ENCODE peak calls at places on chromosome 2, in six cellular contexts. Z is activated CD4-positive, alpha-beta T cell treated with anti-CD3 and anti-CD28 coated beads, Interleukin-2, amount 50 U/mL, for 24 hours; V is iris pigment epithelial cell; T is posterior cingulate gyrus; H is T-helper 2 cell; U is NCI-H1105 treated with DMSO at 0.1 percent for 48 hours. G is an unnamed sample.

GRCh38 chr2:128235581-128235980 is 83.1 kb downstream of the HS6ST1 start:
- DNase-seq in Z (no peak), V (no peak), T (no peak), H (no peak), U (no peak), G (peak)

GRCh38 chr2:160169401-160169918 is 30.6 kb downstream of the ITGB6 start:
- DNase-seq in Z (no peak), V (no peak), T (no peak), H (no peak), U (no peak), G (no peak)

GRCh38 chr2:65494078-65494477 is 61.7 kb upstream of the SPRED2 start:
- DNase-seq in Z (no peak), V (no peak), T (no peak), H (no peak), U (no peak), G (no peak)

GRCh38 chr2:102239344-102239743 is 52.5 kb downstream of the IL1RL2 start:
- DNase-seq in Z (no peak), V (no peak), T (no peak), H (no peak), U (no peak), G (no peak)

GRCh38 chr2:29606105-29606871 is 315.1 kb downstream of the ALK start:
- DNase-seq in Z (no peak), V (peak), T (no peak), H (no peak), U (no peak), G (no peak)

GRCh38 chr2:230913406-230913805 is 11.6 kb downstream of the GPR55 start:
- DNase-seq in Z (no peak), V (peak), T (peak), H (no peak), U (no peak), G (no peak)

GRCh38 chr2:206971805-206972204 is 32.5 kb downstream of the CPO start:
- DNase-seq in Z (no peak), V (peak), T (no peak), H (no peak), U (no peak), G (no peak)

GRCh38 chr2:165877565-165878550 is 75.7 kb downstream of the TTC21B start:
- DNase-seq in Z (no peak), V (peak), T (no peak), H (no peak), U (no peak), G (no peak)

GRCh38 chr2:229539628-229540027 is 174.7 kb downstream of the DNER start:
- DNase-seq in Z (no peak), V (peak), T (no peak), H (no peak), U (no peak), G (no peak)

GRCh38 chr2:142914507-142915313 is 37.2 kb downstream of the KYNU start:
- DNase-seq in Z (no peak), V (no peak), T (no peak), H (no peak), U (no peak), G (no peak)

GRCh38 chr2:129812071-129812470 is 167.4 kb upstream of the RAB6C start:
- DNase-seq in Z (no peak), V (no peak), T (no peak), H (no peak), U (no peak), G (no peak)

GRCh38 chr2:143284087-143284675 is 155.0 kb downstream of the ARHGAP15 start:
- DNase-seq in Z (no peak), V (peak), T (no peak), H (peak), U (no peak), G (no peak)

GRCh38 chr2:24702800-24703199 is 90.4 kb downstream of the PTRHD1 start:
- DNase-seq in Z (no peak), V (peak), T (no peak), H (no peak), U (no peak), G (no peak)

GRCh38 chr2:224976629-224977525 is 65.4 kb downstream of the DOCK10 start:
- DNase-seq in Z (no peak), V (no peak), T (no peak), H (no peak), U (no peak), G (no peak)

GRCh38 chr2:5365871-5366461 is 326.2 kb upstream of the SOX11 start:
- DNase-seq in Z (no peak), V (peak), T (no peak), H (no peak), U (peak), G (no peak)

GRCh38 chr2:134408386-134408785 is 154.5 kb downstream of the MGAT5 start:
- DNase-seq in Z (no peak), V (peak), T (no peak), H (no peak), U (no peak), G (no peak)

GRCh38 chr2:157329524-157329923 is 3.9 kb upstream of the ERMN start:
- DNase-seq in Z (no peak), V (no peak), T (no peak), H (no peak), U (peak), G (no peak)

GRCh38 chr2:10232096-10232815 is 70.4 kb upstream of the HPCAL1 start:
- DNase-seq in Z (no peak), V (no peak), T (no peak), H (no peak), U (no peak), G (no peak)

GRCh38 chr2:108215794-108216211 is 24.0 kb upstream of the SULT1C3 start:
- DNase-seq in Z (no peak), V (peak), T (no peak), H (no peak), U (peak), G (no peak)